ENCODE peak calls at places on chromosomes 1 and 21, in four cellular contexts. C is naive thymus-derived CD8-positive, alpha-beta T cell; V is A673; I is endothelial cell. Y is an unnamed sample.

GRCh38 chr1:32947669-32948068 is 16.9 kb downstream of the RNF19B start:
- DNase-seq in I (no peak), C (no peak), V (no peak), Y (no peak)

GRCh38 chr1:38815903-38816627 is 43.5 kb downstream of the RRAGC start:
- DNase-seq in V (no peak), C (no peak), I (no peak), Y (peak)

GRCh38 chr1:206792939-206793607 is 20.8 kb upstream of the IL10 start:
- DNase-seq in V (no peak), I (no peak), C (no peak), Y (no peak)

GRCh38 chr1:96370752-96371151 is 350.8 kb upstream of the PTBP2 start:
- DNase-seq in V (peak), C (no peak), I (no peak), Y (no peak)

GRCh38 chr21:35159881-35160280 is 110.8 kb upstream of the RUNX1 start:
- DNase-seq in V (no peak), C (no peak), I (no peak), Y (no peak)

GRCh38 chr1:29698033-29698432 is 461.7 kb downstream of the PTPRU start:
- DNase-seq in C (no peak), I (peak), V (peak), Y (peak)

GRCh38 chr1:43431676-43432075 is 22.1 kb downstream of the HYI start:
- DNase-seq in C (no peak), V (no peak), I (no peak), Y (no peak)

GRCh38 chr1:90348934-90349333 is 354.0 kb downstream of the ZNF326 start:
- DNase-seq in I (no peak), C (no peak), V (no peak), Y (no peak)

GRCh38 chr1:77925966-77926365 is 37.5 kb downstream of the NEXN start:
- DNase-seq in I (no peak), V (no peak), C (no peak), Y (no peak)

GRCh38 chr1:227899820-227900449 is 47.8 kb downstream of the WNT9A start:
- DNase-seq in I (no peak), C (no peak), V (no peak), Y (no peak)

GRCh38 chr1:2523891-2524609 is 2.3 kb downstream of the PANK4 start:
- DNase-seq in C (peak), I (no peak), V (no peak), Y (no peak)

GRCh38 chr1:172201572-172201971 is 218.9 kb upstream of the C1orf105 start:
- DNase-seq in V (no peak), C (no peak), I (no peak), Y (no peak)

GRCh38 chr1:172417552-172417951 is 2.9 kb upstream of the C1orf105 start:
- DNase-seq in C (no peak), V (no peak), I (no peak), Y (no peak)

GRCh38 chr1:30740952-30741894 is 16.4 kb downstream of the LAPTM5 start:
- DNase-seq in C (no peak), I (no peak), V (no peak), Y (no peak)

GRCh38 chr1:206823725-206824124 is 41.7 kb upstream of the IL20 start:
- DNase-seq in I (no peak), C (no peak), V (no peak), Y (no peak)

GRCh38 chr1:109918077-109918606 is 7.5 kb downstream of the CSF1 start:
- DNase-seq in C (no peak), I (no peak), V (no peak), Y (peak)

GRCh38 chr1:19395678-19396192 is 83.6 kb downstream of the SLC66A1 start:
- DNase-seq in I (no peak), C (no peak), V (no peak), Y (no peak)

GRCh38 chr1:62437273-62437945 is 560 bp downstream of the USP1 start:
- DNase-seq in C (no peak), I (peak), V (peak), Y (peak)

Y was measured in K562.